ENCODE peak calls at places on chromosomes 3 and 15, in eight cellular contexts. W, D, P, T, R, S, I and N are unnamed samples.

GRCh38 chr3:29697989-29698388 is 417.1 kb downstream of the RBMS3 start:
- DNase-seq in W (no peak), D (peak; percentile 12), P (no peak), T (no peak), R (no peak), S (no peak), I (no peak), N (no peak)

GRCh38 chr15:38626443-38627050 is 61.9 kb upstream of the RASGRP1 start:
- DNase-seq in W (no peak), D (no peak), P (no peak), T (no peak), R (no peak), S (no peak), I (no peak), N (no peak)

GRCh38 chr3:144129536-144130214 is 158.1 kb downstream of the DIPK2A start:
- DNase-seq in W (no peak), D (no peak), P (no peak), T (no peak), R (no peak), S (no peak), I (no peak), N (no peak)

GRCh38 chr3:116423945-116424344 is 21.3 kb downstream of the LSAMP start:
- DNase-seq in W (no peak), D (peak; percentile 14), P (no peak), T (no peak), R (no peak), S (no peak), I (no peak), N (no peak)

GRCh38 chr3:120177151-120177550 is 82.9 kb upstream of the GSK3B start:
- DNase-seq in W (no peak), D (peak; percentile 81), P (no peak), T (no peak), R (peak; percentile 62), S (peak; percentile 70), I (peak; percentile 87), N (no peak)

GRCh38 chr15:60009124-60009523 is 5.0 kb downstream of the FOXB1 start:
- DNase-seq in W (no peak), D (no peak), P (no peak), T (no peak), R (no peak), S (no peak), I (no peak), N (no peak)

GRCh38 chr15:40928975-40929729 is at the start of gene DLL4:
- DNase-seq in W (peak; percentile 81), D (peak; percentile 52), P (peak; percentile 74), T (peak; percentile 50), R (peak; percentile 79), S (peak; percentile 51), I (peak; percentile 73), N (peak; percentile 55)

GRCh38 chr3:177452487-177452886 is 255.2 kb upstream of the TBL1XR1 start:
- DNase-seq in W (no peak), D (peak; percentile 83), P (no peak), T (no peak), R (no peak), S (peak; percentile 37), I (peak; percentile 18), N (no peak)

GRCh38 chr15:37106490-37107001 is 6.2 kb upstream of the MEIS2 start:
- DNase-seq in W (peak; percentile 37), D (peak; percentile 63), P (no peak), T (no peak), R (no peak), S (peak; percentile 64), I (no peak), N (no peak)

GRCh38 chr3:110521019-110521418 is 550.6 kb upstream of the NECTIN3 start:
- DNase-seq in W (no peak), D (peak; percentile 97), P (no peak), T (no peak), R (no peak), S (no peak), I (peak; percentile 17), N (no peak)

GRCh38 chr15:63600646-63601025 is 3.4 kb downstream of the FBXL22 start:
- DNase-seq in W (peak; percentile 96), D (peak; percentile 92), P (peak; percentile 94), T (peak; percentile 96), R (peak; percentile 95), S (peak; percentile 90), I (peak; percentile 96), N (peak; percentile 77)

GRCh38 chr15:63601727-63602185 is 4.6 kb downstream of the FBXL22 start:
- DNase-seq in W (peak; percentile 61), D (no peak), P (no peak), T (no peak), R (no peak), S (no peak), I (no peak), N (no peak)

GRCh38 chr15:63602595-63602994 is 5.4 kb downstream of the FBXL22 start:
- DNase-seq in W (no peak), D (no peak), P (no peak), T (no peak), R (no peak), S (no peak), I (no peak), N (no peak)

GRCh38 chr15:63600001-63600645 is 2.9 kb downstream of the FBXL22 start:
- DNase-seq in W (peak; percentile 36), D (no peak), P (no peak), T (peak; percentile 31), R (no peak), S (peak; percentile 46), I (peak; percentile 56), N (peak; percentile 79)

GRCh38 chr15:63601026-63601726 is 4.0 kb downstream of the FBXL22 start:
- DNase-seq in W (peak; percentile 21), D (no peak), P (no peak), T (peak; percentile 61), R (peak; percentile 67), S (peak; percentile 54), I (peak; percentile 30), N (no peak)
- H3K4me1 ChIP-seq in W (peaks cover 10% of the 10 kb centered on the region), D (peaks cover 17% of the 10 kb centered on the region), P (peaks cover 46% of the 10 kb centered on the region), T (peaks cover 41% of the 10 kb centered on the region), R (peaks cover 35% of the 10 kb centered on the region), S (peaks cover 9% of the 10 kb centered on the region), I (peaks cover 20% of the 10 kb centered on the region), N (no peaks in the 10 kb centered on the region)

GRCh38 chr3:188026191-188026968 is 127.6 kb upstream of the LPP start:
- DNase-seq in W (no peak), D (no peak), P (no peak), T (no peak), R (no peak), S (no peak), I (no peak), N (no peak)
- H3K4me1 ChIP-seq in W (no peaks in the 10 kb centered on the region), D (peaks cover 2% of the 10 kb centered on the region), P (no peaks in the 10 kb centered on the region), T (no peaks in the 10 kb centered on the region), R (no peaks in the 10 kb centered on the region), S (no peaks in the 10 kb centered on the region), I (no peaks in the 10 kb centered on the region), N (peaks cover 9% of the 10 kb centered on the region)

DNA sequence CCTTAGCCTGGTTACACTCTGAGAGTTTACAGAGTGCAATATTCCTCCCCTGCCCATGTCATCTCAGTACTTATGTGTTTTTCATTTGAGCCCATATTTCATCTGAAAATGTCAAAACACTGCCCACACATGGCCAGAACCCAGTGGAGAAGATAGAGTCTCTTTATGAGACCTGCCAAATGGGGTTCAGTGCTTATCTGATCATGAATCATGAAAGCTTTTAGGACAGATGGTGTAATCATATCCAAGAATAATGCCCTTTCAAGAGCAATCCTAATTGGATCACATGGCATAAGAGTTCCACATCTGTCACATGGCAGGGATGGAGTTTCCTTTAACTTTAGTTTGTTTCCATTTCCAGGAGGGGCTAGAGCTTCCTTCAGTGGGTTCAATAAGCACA is 77.2 kb upstream of the AGBL1 start:
- DNase-seq in W (no peak), D (no peak), P (no peak), T (no peak), R (no peak), S (no peak), I (no peak), N (no peak)
- H3K4me1 ChIP-seq in W (no peaks in the 10 kb centered on the region), D (no peaks in the 10 kb centered on the region), P (no peaks in the 10 kb centered on the region), T (no peaks in the 10 kb centered on the region), R (peaks cover 6% of the 10 kb centered on the region), S (no peaks in the 10 kb centered on the region), I (no peaks in the 10 kb centered on the region), N (no peaks in the 10 kb centered on the region)

DNA sequence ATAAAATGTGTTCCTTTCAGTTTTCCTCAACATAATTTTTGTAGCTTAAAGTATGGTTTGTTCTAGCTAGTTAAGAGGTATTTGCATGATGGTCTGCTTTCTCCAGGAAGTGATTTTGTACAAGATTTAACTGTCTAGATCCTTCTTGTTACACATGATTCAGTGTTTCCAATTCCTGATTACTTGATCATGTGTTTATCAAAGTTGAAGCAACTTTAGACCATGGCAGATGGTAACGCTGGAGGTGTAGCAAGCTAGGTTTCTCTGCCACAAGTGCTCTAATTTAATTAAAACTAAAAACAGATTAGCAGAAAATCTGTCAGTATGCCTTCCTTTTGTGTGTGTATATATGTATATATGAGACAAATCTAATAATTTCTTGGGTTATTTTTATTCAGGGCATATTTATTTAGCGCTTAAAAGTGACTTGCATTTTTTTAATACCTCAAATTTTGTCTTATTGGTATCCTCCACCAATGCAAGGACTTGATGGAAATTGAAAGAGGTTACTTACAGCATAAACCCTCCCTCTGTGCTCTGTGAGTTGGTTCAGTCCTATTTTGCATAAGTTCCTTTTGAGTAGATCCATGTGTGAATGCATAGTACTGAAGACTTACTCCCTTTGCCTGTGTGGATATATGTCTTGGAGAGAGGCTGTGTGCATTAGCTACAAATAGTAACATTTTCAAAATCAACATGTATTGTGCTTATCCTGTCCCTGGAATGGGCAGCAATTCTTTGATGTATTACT is 157.3 kb upstream of the CGNL1 start:
- DNase-seq in W (no peak), D (peak; percentile 96), P (no peak), T (peak; percentile 47), R (no peak), S (no peak), I (peak; percentile 54), N (no peak)
- H3K4me1 ChIP-seq in W (no peaks in the 10 kb centered on the region), D (peaks cover 12% of the 10 kb centered on the region), P (no peaks in the 10 kb centered on the region), T (no peaks in the 10 kb centered on the region), R (peaks cover 28% of the 10 kb centered on the region), S (peaks cover 14% of the 10 kb centered on the region), I (peaks cover 29% of the 10 kb centered on the region), N (no peaks in the 10 kb centered on the region)

GRCh38 chr15:66615846-66616245 is 50.0 kb upstream of the LCTL start:
- DNase-seq in W (no peak), D (no peak), P (no peak), T (no peak), R (no peak), S (no peak), I (no peak), N (no peak)
- H3K4me1 ChIP-seq in W (no peaks in the 10 kb centered on the region), D (peaks cover 8% of the 10 kb centered on the region), P (peaks cover 46% of the 10 kb centered on the region), T (no peaks in the 10 kb centered on the region), R (no peaks in the 10 kb centered on the region), S (no peaks in the 10 kb centered on the region), I (peaks cover 15% of the 10 kb centered on the region), N (peaks cover 37% of the 10 kb centered on the region)

GRCh38 chr3:127849368-127849767 is 27.1 kb upstream of the MGLL start:
- DNase-seq in W (no peak), D (no peak), P (no peak), T (no peak), R (no peak), S (no peak), I (no peak), N (no peak)

GRCh38 chr3:127846576-127846975 is 24.3 kb upstream of the MGLL start:
- DNase-seq in W (no peak), D (no peak), P (no peak), T (no peak), R (no peak), S (no peak), I (no peak), N (no peak)

GRCh38 chr3:127844326-127844942 is 22.1 kb upstream of the MGLL start:
- DNase-seq in W (no peak), D (no peak), P (no peak), T (no peak), R (no peak), S (no peak), I (no peak), N (no peak)

GRCh38 chr3:127848131-127849129 is 26.1 kb upstream of the MGLL start:
- DNase-seq in W (no peak), D (no peak), P (no peak), T (no peak), R (no peak), S (no peak), I (no peak), N (no peak)

GRCh38 chr3:127847236-127847720 is 25.0 kb upstream of the MGLL start:
- DNase-seq in W (no peak), D (no peak), P (no peak), T (no peak), R (no peak), S (no peak), I (no peak), N (no peak)
- H3K4me1 ChIP-seq in W (peaks cover 2% of the 10 kb centered on the region), D (no peaks in the 10 kb centered on the region), P (no peaks in the 10 kb centered on the region), T (no peaks in the 10 kb centered on the region), R (no peaks in the 10 kb centered on the region), S (no peaks in the 10 kb centered on the region), I (no peaks in the 10 kb centered on the region), N (no peaks in the 10 kb centered on the region)